ENCODE peak calls at places on chromosomes 7 and 10, in five cellular contexts. R is spleen, K is upper lobe of left lung, D is transverse colon, G is suprapubic skin. V is an unnamed sample.

GRCh38 chr10:124378817-124379510 is 39.8 kb downstream of the OAT start:
- DNase-seq in R (no peak), K (peak; percentile 68), D (no peak), G (peak; percentile 57), V (no peak)

GRCh38 chr7:126589068-126589684 is 663.6 kb downstream of the GRM8 start:
- DNase-seq in R (no peak), K (no peak), D (no peak), G (no peak), V (no peak)

GRCh38 chr7:78473011-78473410 is 674.4 kb downstream of the PHTF2 start:
- DNase-seq in R (no peak), K (no peak), D (no peak), G (no peak), V (no peak)

GRCh38 chr7:123649956-123650355 is 5.7 kb upstream of the LMOD2 start:
- DNase-seq in R (no peak), K (no peak), D (no peak), G (no peak), V (no peak)

GRCh38 chr7:135938563-135938962 is 38.6 kb downstream of the MTPN start:
- DNase-seq in R (no peak), K (no peak), D (no peak), G (no peak), V (no peak)

GRCh38 chr7:122455108-122455507 is 150.6 kb upstream of the FEZF1 start:
- DNase-seq in R (no peak), K (no peak), D (no peak), G (no peak), V (no peak)

GRCh38 chr10:21954132-21954531 is 49.4 kb downstream of the DNAJC1 start:
- DNase-seq in R (no peak), K (no peak), D (no peak), G (no peak), V (no peak)

GRCh38 chr10:77664018-77664417 is 26.4 kb upstream of the KCNMA1 start:
- DNase-seq in R (no peak), K (no peak), D (no peak), G (no peak), V (no peak)

GRCh38 chr7:42380411-42380810 is 143.4 kb upstream of the GLI3 start:
- DNase-seq in R (no peak), K (no peak), D (no peak), G (no peak), V (no peak)

GRCh38 chr10:71920540-71921318 is 43.5 kb upstream of the CHST3 start:
- DNase-seq in R (no peak), K (no peak), D (peak; percentile 67), G (no peak), V (no peak)

GRCh38 chr10:1939016-1939415 is 201.7 kb upstream of the ADARB2 start:
- DNase-seq in R (no peak), K (no peak), D (no peak), G (no peak), V (no peak)

GRCh38 chr10:61937631-61938284 is 36.3 kb downstream of the ARID5B start:
- DNase-seq in R (no peak), K (no peak), D (no peak), G (no peak), V (no peak)

GRCh38 chr10:91856637-91857036 is 52.6 kb downstream of the FGFBP3 start:
- DNase-seq in R (no peak), K (no peak), D (no peak), G (no peak), V (no peak)

GRCh38 chr7:51882412-51882811 is 565.8 kb upstream of the COBL start:
- DNase-seq in R (no peak), K (no peak), D (no peak), G (no peak), V (no peak)

GRCh38 chr10:18685555-18685954 is 26.3 kb downstream of the ARL5B start:
- DNase-seq in R (no peak), K (no peak), D (no peak), G (no peak), V (no peak)

GRCh38 chr10:70918851-70919530 is 30.6 kb upstream of the PCBD1 start:
- DNase-seq in R (peak; percentile 63), K (no peak), D (peak; percentile 27), G (no peak), V (no peak)

GRCh38 chr10:52558090-52558489 is 214.5 kb downstream of the MBL2 start:
- DNase-seq in R (no peak), K (no peak), D (no peak), G (no peak), V (no peak)

GRCh38 chr10:88293073-88293472 is 290.0 kb downstream of the RNLS start:
- DNase-seq in R (no peak), K (no peak), D (no peak), G (no peak), V (no peak)

GRCh38 chr10:128047337-128047736 is 78.9 kb downstream of the MKI67 start:
- DNase-seq in R (peak; percentile 98), K (peak; percentile 88), D (peak; percentile 92), G (peak; percentile 85), V (peak; percentile 82)

GRCh38 chr10:98589007-98589406 is 142.3 kb upstream of the HPS1 start:
- DNase-seq in R (no peak), K (no peak), D (no peak), G (no peak), V (no peak)

GRCh38 chr10:133189726-133190125 is 29.7 kb downstream of the KNDC1 start:
- DNase-seq in R (no peak), K (peak; percentile 56), D (no peak), G (no peak), V (no peak)

GRCh38 chr7:147245274-147245673 is 1128.7 kb downstream of the CNTNAP2 start:
- DNase-seq in R (no peak), K (no peak), D (peak; percentile 12), G (no peak), V (no peak)

GRCh38 chr7:114007391-114007790 is 88.6 kb upstream of the PPP1R3A start:
- DNase-seq in R (no peak), K (no peak), D (no peak), G (no peak), V (no peak)

GRCh38 chr7:1765336-1765735 is 95.3 kb downstream of the ELFN1 start:
- DNase-seq in R (no peak), K (no peak), D (no peak), G (no peak), V (no peak)

DNA sequence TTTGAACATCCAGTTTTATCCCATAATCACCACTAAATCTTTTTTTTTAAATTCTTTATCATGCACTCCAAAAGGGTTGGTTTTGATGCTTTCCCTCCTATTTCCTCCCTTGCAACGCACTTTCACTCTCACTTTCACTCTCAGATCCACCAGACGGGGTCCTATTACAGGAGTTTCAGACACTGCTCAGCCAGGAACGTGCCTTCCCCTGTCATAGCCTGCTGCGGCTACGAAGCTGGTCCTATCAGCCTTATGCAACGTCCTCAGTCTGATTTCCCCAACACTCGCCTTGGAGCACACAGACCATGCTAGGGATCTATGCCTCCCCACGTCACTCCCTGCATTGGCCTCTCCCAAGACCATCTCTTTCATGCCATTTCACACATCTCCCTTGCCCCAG is 23.4 kb downstream of the ZPBP start:
- DNase-seq in R (peak; percentile 79), K (no peak), D (no peak), G (no peak), V (no peak)
- H3K4me3 ChIP-seq in R (peak overlapping the region; percentile 71), K (peak overlapping the region; percentile 10), D (peak overlapping the region; percentile 36), G (peak overlapping the region; percentile 51), V (peak overlapping the region; percentile 6)

DNA sequence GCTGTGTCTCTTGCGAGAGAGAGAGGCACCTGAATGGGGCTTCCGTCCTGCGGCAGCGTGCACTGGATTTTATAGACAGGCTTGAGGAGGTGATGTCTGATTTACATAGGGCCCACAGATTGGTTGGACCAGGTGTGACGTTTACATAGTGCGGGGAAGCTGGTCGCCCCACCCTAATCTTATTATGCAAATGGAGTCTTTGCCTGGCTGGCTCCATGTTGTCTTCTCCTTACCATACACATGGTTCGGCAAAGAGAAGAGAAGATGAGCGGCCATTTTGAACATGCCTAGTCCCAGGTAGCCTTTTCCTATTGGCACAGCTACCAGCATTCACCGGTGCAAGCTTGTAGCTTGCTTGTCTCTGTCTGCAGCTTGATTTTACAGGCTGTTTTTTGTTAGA is 238.5 kb upstream of the GALNT17 start:
- DNase-seq in R (no peak), K (no peak), D (no peak), G (no peak), V (no peak)
- TF ChIP-seq POLR2A in R (no peak), K (no peak), D (no peak), G (no peak), V (no peak)

DNA sequence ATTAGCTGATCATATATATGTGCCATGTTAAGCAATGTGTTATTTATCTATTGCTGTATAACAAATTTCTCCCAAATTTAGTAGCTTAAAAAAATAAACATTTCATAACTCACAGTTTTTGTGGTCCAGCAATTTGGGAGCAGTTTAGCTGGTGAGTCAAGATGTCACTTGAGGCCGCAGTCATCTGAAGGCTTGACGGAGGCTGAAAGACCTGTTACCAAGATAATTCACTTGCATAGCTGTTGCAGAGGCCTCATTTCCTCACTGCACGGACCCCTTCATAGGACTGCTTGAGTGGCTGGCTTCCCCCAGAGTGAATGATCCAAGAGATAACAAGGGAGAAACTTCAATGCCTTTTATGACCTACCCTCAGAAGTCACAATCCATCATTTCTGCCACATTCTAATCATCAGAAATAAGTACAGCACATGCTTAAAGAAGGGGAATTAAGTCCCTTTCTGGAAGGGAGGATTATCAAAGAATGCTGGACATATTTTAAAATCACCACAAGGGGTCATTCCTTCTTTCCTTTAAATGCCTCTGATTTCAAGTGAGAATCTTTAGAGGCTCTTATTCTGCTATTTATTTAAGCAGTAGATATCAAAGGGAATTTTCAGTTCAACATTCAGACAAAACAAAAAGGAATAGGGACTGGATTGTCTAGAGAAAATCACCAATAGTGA is 10.5 kb upstream of the SRPK2 start:
- DNase-seq in R (no peak), K (no peak), D (no peak), G (no peak), V (no peak)
- TF ChIP-seq CTCF in R (peak; percentile 13), K (peak; percentile 18), D (peak; percentile 10), G (no peak), V (no peak)

DNA sequence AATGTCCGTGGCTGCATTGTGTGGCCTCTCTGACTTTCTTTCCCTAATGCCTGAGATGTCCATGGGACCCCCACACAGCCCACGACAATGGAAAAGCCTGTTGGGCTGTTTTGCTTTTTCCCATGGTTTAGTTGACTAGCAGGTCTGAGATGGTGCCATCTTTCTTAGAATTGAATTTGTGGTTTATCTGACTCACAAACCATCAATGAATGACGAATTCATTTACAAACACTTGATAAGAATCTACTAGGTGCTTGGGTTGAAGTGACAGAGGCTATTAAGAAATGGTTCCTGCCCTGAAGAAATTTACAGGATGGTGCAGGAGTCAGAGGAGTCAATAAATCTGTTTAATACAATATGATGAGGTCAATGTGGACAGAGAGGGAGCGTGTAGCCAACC is 75.4 kb downstream of the OTUD1 start:
- DNase-seq in R (no peak), K (no peak), D (no peak), G (no peak), V (no peak)
- H3K4me3 ChIP-seq in R (no peak overlapping the region), K (no peak overlapping the region), D (no peak overlapping the region), G (no peak overlapping the region), V (no peak overlapping the region)

GRCh38 chr7:99326408-99326782 is 697 bp downstream of the ARPC1A start:
- DNase-seq in R (no peak), K (no peak), D (no peak), G (no peak), V (no peak)
- TF ChIP-seq POLR2A in R (no peak), K (no peak), D (no peak), G (no peak), V (no peak)

GRCh38 chr7:23685770-23686169 is 5.8 kb downstream of the FAM221A start:
- DNase-seq in R (no peak), K (no peak), D (no peak), G (no peak), V (no peak)

GRCh38 chr7:23680417-23681405 is 712 bp downstream of the FAM221A start:
- DNase-seq in R (peak; percentile 87), K (peak; percentile 82), D (peak; percentile 83), G (peak; percentile 79), V (peak; percentile 41)

GRCh38 chr7:23679898-23680416 is at the start of gene FAM221A:
- DNase-seq in R (peak; percentile 96), K (peak; percentile 97), D (peak; percentile 94), G (peak; percentile 92), V (peak; percentile 97)
- TF ChIP-seq CTCF in R (peak; percentile 90), K (peak; percentile 77), D (peak; percentile 91), G (peak; percentile 19), V (no peak)

V was measured in lower leg skin.